ENCODE peak calls at places on chromosomes 3 and 15, in four cellular contexts. V is GM23338; E is CD8-positive, alpha-beta T cell; T is colonic mucosa. F is an unnamed sample.

GRCh38 chr15:98771444-98772059 is 123.2 kb downstream of the IGF1R start:
- DNase-seq in V (no peak), E (no peak), T (no peak), F (no peak)

GRCh38 chr3:160105902-160106584 is 117.4 kb downstream of the IL12A start:
- DNase-seq in V (no peak), E (no peak), T (no peak), F (no peak)

GRCh38 chr3:180184806-180185205 is 148.1 kb upstream of the PEX5L start:
- DNase-seq in E (no peak), V (no peak), T (no peak), F (no peak)

GRCh38 chr3:20041197-20041780 is 1.0 kb downstream of the KAT2B start:
- DNase-seq in V (peak), T (peak), E (peak), F (peak)

GRCh38 chr3:182420741-182421140 is 372.6 kb upstream of the ATP11B start:
- DNase-seq in E (no peak), T (no peak), V (no peak), F (no peak)

GRCh38 chr3:56364665-56365064 is 103.6 kb downstream of the ERC2 start:
- DNase-seq in T (no peak), E (no peak), V (no peak), F (no peak)

GRCh38 chr3:192183109-192183508 is 544.2 kb downstream of the FGF12 start:
- DNase-seq in V (no peak), T (no peak), E (no peak), F (no peak)

GRCh38 chr3:31077021-31077601 is 182.7 kb upstream of the GADL1 start:
- DNase-seq in T (no peak), E (no peak), V (no peak), F (no peak)

GRCh38 chr15:64855206-64856000 is 13.7 kb downstream of the PLEKHO2 start:
- DNase-seq in E (no peak), T (no peak), V (no peak), F (peak)

GRCh38 chr3:139585820-139586219 is 46.3 kb upstream of the RBP1 start:
- DNase-seq in E (no peak), V (no peak), T (no peak), F (no peak)

GRCh38 chr15:83287541-83288027 is 3.1 kb upstream of the BNC1 start:
- DNase-seq in V (no peak), T (no peak), E (no peak), F (no peak)

GRCh38 chr3:190319660-190320059 is 2.6 kb downstream of the CLDN1 start:
- DNase-seq in V (no peak), E (no peak), T (no peak), F (no peak)

GRCh38 chr3:39122811-39123210 is 15.3 kb downstream of the TTC21A start:
- DNase-seq in T (no peak), V (no peak), E (no peak), F (no peak)

GRCh38 chr15:72312605-72313447 is 7.1 kb downstream of the CELF6 start:
- DNase-seq in E (peak), V (peak), T (peak), F (peak)

GRCh38 chr3:32143849-32144757 is 37.7 kb downstream of the GPD1L start:
- DNase-seq in V (peak), T (peak), E (peak), F (peak)

GRCh38 chr15:79656151-79656797 is 224.1 kb downstream of the MINAR1 start:
- DNase-seq in E (no peak), V (no peak), T (no peak), F (no peak)

GRCh38 chr15:76994971-76995945 is at the start of gene PSTPIP1:
- DNase-seq in T (no peak), V (no peak), E (peak), F (no peak)

GRCh38 chr3:67947808-67948508 is 293.5 kb upstream of the SUCLG2 start:
- DNase-seq in T (no peak), E (peak), V (peak), F (peak)

GRCh38 chr3:94028093-94028837 is at the start of gene STX19:
- DNase-seq in E (no peak), T (peak), V (peak), F (no peak)

GRCh38 chr15:92520914-92521623 is 127.4 kb downstream of the ST8SIA2 start:
- DNase-seq in T (no peak), E (no peak), V (no peak), F (no peak)

GRCh38 chr3:181533811-181534210 is 177.9 kb upstream of the SOX2 start:
- DNase-seq in V (no peak), E (no peak), T (no peak), F (peak)

GRCh38 chr3:59248976-59249375 is 199.2 kb upstream of the CFAP20DC start:
- DNase-seq in E (no peak), T (no peak), V (no peak), F (peak)

GRCh38 chr3:124200336-124200901 is 208.5 kb upstream of the ROPN1 start:
- DNase-seq in V (no peak), T (no peak), E (no peak), F (no peak)

GRCh38 chr3:89411211-89411610 is 303.8 kb downstream of the EPHA3 start:
- DNase-seq in V (peak), E (no peak), T (no peak), F (peak)

GRCh38 chr3:46396129-46396528 is 10.7 kb downstream of the CCR5AS start:
- DNase-seq in T (no peak), E (no peak), V (no peak), F (no peak)

GRCh38 chr3:63872135-63872924 is 8.7 kb downstream of the ATXN7 start:
- DNase-seq in T (no peak), V (no peak), E (no peak), F (no peak)

GRCh38 chr3:172846706-172847105 is 96.2 kb downstream of the ECT2 start:
- DNase-seq in E (no peak), V (no peak), T (no peak), F (no peak)

GRCh38 chr3:116399701-116400261 is 45.5 kb downstream of the LSAMP start:
- DNase-seq in E (no peak), V (no peak), T (no peak), F (no peak)

GRCh38 chr15:40239671-40240618 is 1.1 kb downstream of the PAK6 start:
- DNase-seq in V (peak), T (no peak), E (no peak), F (no peak)

GRCh38 chr3:188389711-188390346 is 235.9 kb downstream of the LPP start:
- DNase-seq in T (peak), E (peak), V (no peak), F (no peak)

GRCh38 chr15:66843581-66843980 is 141.5 kb downstream of the SMAD6 start:
- DNase-seq in E (no peak), T (no peak), V (no peak), F (no peak)

GRCh38 chr3:11185564-11186317 is 31.4 kb downstream of the HRH1 start:
- DNase-seq in E (no peak), T (peak), V (no peak), F (no peak)

GRCh38 chr3:170714562-170715535 is 129.0 kb upstream of the SLC7A14 start:
- DNase-seq in E (no peak), V (no peak), T (no peak), F (no peak)

GRCh38 chr15:71458089-71458660 is 342.9 kb downstream of the THSD4 start:
- DNase-seq in V (no peak), T (no peak), E (no peak), F (no peak)

GRCh38 chr3:134453631-134454030 is 32.2 kb downstream of the ANAPC13 start:
- DNase-seq in V (peak), T (no peak), E (no peak), F (peak)

GRCh38 chr3:50181985-50182384 is 9.4 kb upstream of the GNAT1 start:
- DNase-seq in E (no peak), V (no peak), T (no peak), F (no peak)
- H3K4me3 ChIP-seq in E (no peak), V (no peak), T (no peak), F (no peak)

GRCh38 chr3:43693594-43693993 is 2.9 kb downstream of the ABHD5 start:
- DNase-seq in T (no peak), E (no peak), V (no peak), F (no peak)
- H3K4me3 ChIP-seq in T (no peak), E (no peak), V (peak), F (no peak)

GRCh38 chr15:60006203-60006782 is 2.2 kb downstream of the FOXB1 start:
- DNase-seq in E (peak), T (peak), V (peak), F (peak)
- H3K4me3 ChIP-seq in E (peak), T (peak), V (peak), F (peak)

DNA sequence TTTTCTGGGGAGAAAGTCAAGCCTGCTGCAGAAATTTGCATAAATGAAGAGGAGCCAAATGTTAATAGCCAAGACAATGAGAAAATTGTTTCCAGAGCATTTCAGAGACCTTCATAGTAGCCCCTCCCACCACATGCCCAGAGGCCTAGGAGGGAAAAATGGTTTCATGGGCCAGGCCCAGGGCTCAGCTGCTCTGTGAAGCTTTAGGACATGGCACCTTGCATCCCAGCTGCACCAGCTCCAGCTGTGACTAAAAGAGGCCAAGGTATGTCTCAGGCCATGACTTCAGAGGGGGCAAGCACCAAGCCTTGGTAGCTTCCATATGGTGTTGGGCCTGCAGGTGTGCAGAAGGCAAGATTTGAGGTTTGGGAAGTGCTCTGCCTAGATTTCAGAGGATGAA is 258.8 kb upstream of the SATB1 start:
- DNase-seq in V (no peak), T (no peak), E (no peak), F (no peak)
- H3K4me3 ChIP-seq in V (no peak), T (no peak), E (no peak), F (no peak)

GRCh38 chr15:31339558-31339895 is 12.9 kb downstream of the KLF13 start:
- DNase-seq in T (no peak), E (no peak), V (no peak), F (no peak)
- H3K4me3 ChIP-seq in T (no peak), E (peak), V (no peak), F (no peak)

DNA sequence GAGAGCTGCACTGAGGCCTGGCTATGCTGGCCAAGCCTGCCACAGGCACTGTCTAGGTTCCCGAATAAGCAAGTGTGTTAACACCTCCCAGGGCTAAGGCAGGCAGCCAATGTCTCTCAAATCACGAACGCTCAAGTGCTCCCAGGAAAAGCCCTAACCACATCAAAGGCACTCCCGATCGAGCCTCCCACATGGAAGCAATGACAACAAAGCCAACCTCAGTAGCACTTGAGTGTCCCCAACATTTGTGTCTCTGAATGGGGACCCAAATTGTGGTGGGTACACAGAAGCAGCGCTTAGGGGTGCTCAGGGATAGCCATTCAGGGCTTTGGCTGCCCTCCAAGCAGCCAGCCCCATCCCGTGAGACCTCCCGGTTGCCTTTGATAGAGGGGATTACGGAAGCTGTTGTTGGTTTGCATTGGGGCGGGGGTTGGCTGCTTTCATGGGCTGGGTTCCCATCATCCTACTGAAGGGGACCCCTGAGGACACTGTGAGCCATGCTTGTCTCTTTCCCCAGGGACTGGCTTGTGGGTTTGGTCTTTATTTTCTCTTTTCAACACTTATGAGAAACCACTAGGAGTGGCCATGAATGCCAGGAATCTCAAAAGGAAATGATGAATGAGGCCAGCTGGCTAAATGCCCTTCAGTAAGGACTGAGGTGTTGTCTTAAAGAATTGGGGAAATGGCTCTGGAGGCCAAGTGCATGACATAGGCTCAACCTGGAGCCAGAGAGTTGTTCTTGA is 234.1 kb upstream of the FEZF2 start:
- DNase-seq in T (no peak), E (no peak), V (peak), F (peak)
- H3K4me3 ChIP-seq in T (no peak), E (no peak), V (no peak), F (no peak)

DNA sequence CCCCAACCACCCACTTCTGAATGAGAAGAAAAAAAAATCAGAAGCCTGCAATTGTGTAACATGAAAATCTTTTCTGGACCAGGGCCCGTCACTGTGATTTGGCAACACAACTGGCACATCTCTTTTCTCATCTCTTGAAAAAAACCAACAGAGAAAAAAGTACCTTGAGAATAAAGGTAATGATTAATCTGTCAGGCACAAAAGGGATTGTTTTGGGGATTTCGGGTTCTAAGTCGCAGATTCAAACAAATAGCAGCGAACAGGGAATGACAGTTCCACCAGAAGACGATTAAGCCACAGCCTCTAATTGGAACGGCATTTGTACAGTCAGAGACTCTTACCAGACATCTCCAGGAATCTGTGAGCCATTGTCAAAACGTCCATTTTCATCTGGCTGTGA is at the start of gene AQP9:
- DNase-seq in V (no peak), T (no peak), E (no peak), F (no peak)
- H3K4me3 ChIP-seq in V (no peak), T (no peak), E (no peak), F (no peak)

GRCh38 chr3:15520804-15521572 is 518 bp downstream of the COLQ start:
- DNase-seq in E (no peak), T (no peak), V (no peak), F (no peak)
- H3K4me3 ChIP-seq in E (no peak), T (no peak), V (peak), F (no peak)

GRCh38 chr3:169629895-169630294 is 33.6 kb downstream of the MECOM start:
- DNase-seq in E (no peak), V (peak), T (no peak), F (no peak)
- H3K4me3 ChIP-seq in E (no peak), V (no peak), T (no peak), F (no peak)

F was measured in neural progenitor cell.